ENCODE peak calls at places on chromosomes 7 and 10, in nine cellular contexts. S is Karpas-422, N is hepatocyte, O is GM23248, B is SK-N-SH, Y is HCT116, R is MM.1S, C is PC-9, Q is PC-3. A is an unnamed sample.
A peak's percentile ranks its signal among the peaks of the same experiment; 100 is the strongest.

GRCh38 chr10:88899886-88900285 is 19.8 kb downstream of the STAMBPL1 start:
- DNase-seq in S (no peak), N (no peak), O (no peak), B (no peak), Y (no peak), R (no peak), C (no peak), Q (no peak), A (no peak)

GRCh38 chr10:55203319-55203718 is 402.3 kb upstream of the PCDH15 start:
- DNase-seq in S (no peak), N (no peak), O (peak; percentile 8), B (no peak), Y (no peak), R (peak; percentile 30), C (no peak), Q (peak; percentile 13), A (no peak)

GRCh38 chr10:124557648-124558338 is 96.2 kb downstream of the LHPP start:
- DNase-seq in S (no peak), N (no peak), O (no peak), B (no peak), Y (no peak), R (no peak), C (no peak), Q (no peak), A (no peak)

GRCh38 chr7:44161371-44161770 is 20.2 kb upstream of the MYL7 start:
- DNase-seq in S (no peak), N (no peak), O (no peak), B (no peak), Y (no peak), R (no peak), C (no peak), Q (no peak), A (no peak)

GRCh38 chr10:115818015-115818414 is 455.0 kb downstream of the GFRA1 start:
- DNase-seq in S (no peak), N (peak; percentile 32), O (peak; percentile 64), B (no peak), Y (no peak), R (peak; percentile 70), C (no peak), Q (no peak), A (no peak)

GRCh38 chr10:43965033-43965917 is 316.6 kb upstream of the ZNF32 start:
- DNase-seq in S (peak; percentile 98), N (no peak), O (peak; percentile 36), B (no peak), Y (no peak), R (peak; percentile 6), C (no peak), Q (no peak), A (peak; percentile 67)

GRCh38 chr10:19809481-19809880 is 6.8 kb upstream of the PLXDC2 start:
- DNase-seq in S (no peak), N (no peak), O (no peak), B (no peak), Y (no peak), R (no peak), C (no peak), Q (no peak), A (no peak)

GRCh38 chr7:117706191-117706590 is 167.1 kb downstream of the CTTNBP2 start:
- DNase-seq in S (no peak), N (no peak), O (no peak), B (no peak), Y (no peak), R (peak; percentile 44), C (no peak), Q (no peak), A (no peak)

GRCh38 chr7:90587766-90588165 is 8.4 kb upstream of the CDK14 start:
- DNase-seq in S (no peak), N (no peak), O (no peak), B (no peak), Y (no peak), R (no peak), C (no peak), Q (no peak), A (no peak)

GRCh38 chr7:78020131-78020873 is 221.7 kb downstream of the PHTF2 start:
- DNase-seq in S (peak; percentile 84), N (peak; percentile 85), O (peak; percentile 92), B (peak; percentile 83), Y (peak; percentile 45), R (peak; percentile 23), C (peak; percentile 52), Q (peak; percentile 76), A (peak; percentile 58)

GRCh38 chr7:55162476-55162875 is 143.7 kb downstream of the EGFR start:
- DNase-seq in S (no peak), N (no peak), O (no peak), B (no peak), Y (no peak), R (no peak), C (no peak), Q (no peak), A (no peak)

GRCh38 chr10:120503695-120504094 is 46.7 kb downstream of the PLPP4 start:
- DNase-seq in S (no peak), N (peak; percentile 12), O (no peak), B (peak; percentile 37), Y (no peak), R (no peak), C (no peak), Q (peak; percentile 28), A (no peak)

GRCh38 chr10:22997102-22997501 is 69.2 kb downstream of the ARMC3 start:
- DNase-seq in S (no peak), N (no peak), O (peak; percentile 43), B (peak; percentile 24), Y (peak; percentile 19), R (no peak), C (peak; percentile 37), Q (no peak), A (no peak)

GRCh38 chr7:54615545-54615944 is 73.4 kb downstream of the VSTM2A start:
- DNase-seq in S (no peak), N (no peak), O (no peak), B (no peak), Y (no peak), R (no peak), C (no peak), Q (peak; percentile 15), A (no peak)

GRCh38 chr10:68423522-68423921 is 16.4 kb upstream of the RUFY2 start:
- DNase-seq in S (no peak), N (no peak), O (no peak), B (no peak), Y (no peak), R (no peak), C (no peak), Q (no peak), A (no peak)

GRCh38 chr7:91344911-91345310 is 80.7 kb downstream of the FZD1 start:
- DNase-seq in S (peak; percentile 95), N (no peak), O (no peak), B (no peak), Y (no peak), R (no peak), C (no peak), Q (no peak), A (peak; percentile 6)

GRCh38 chr7:6284055-6284400 is 11.6 kb upstream of the CYTH3 start:
- DNase-seq in S (peak; percentile 9), N (no peak), O (peak; percentile 67), B (no peak), Y (no peak), R (no peak), C (peak; percentile 59), Q (peak; percentile 86), A (no peak)
- H3K27ac ChIP-seq in S (no peak overlapping the region), N (no peak overlapping the region), O (peak overlapping the region; percentile 100), B (no peak overlapping the region), Y (peak overlapping the region; percentile 76), R (no peak overlapping the region), C (peak overlapping the region; percentile 100), Q (peak overlapping the region; percentile 100), A (no peak overlapping the region)

GRCh38 chr7:131898418-131898817 is 342.0 kb upstream of the PODXL start:
- DNase-seq in S (no peak), N (no peak), O (peak; percentile 66), B (no peak), Y (no peak), R (no peak), C (no peak), Q (peak; percentile 15), A (no peak)
- H3K9me2 ChIP-seq in S (no peaks in the 10 kb centered on the region), N (no peaks in the 10 kb centered on the region), O (no peaks in the 10 kb centered on the region), B (no peaks in the 10 kb centered on the region), Y (no peaks in the 10 kb centered on the region), R (no peaks in the 10 kb centered on the region), C (no peaks in the 10 kb centered on the region), Q (no peaks in the 10 kb centered on the region), A (no peaks in the 10 kb centered on the region)

GRCh38 chr7:154674191-154674590 is 328.7 kb downstream of the PAXIP1 start:
- DNase-seq in S (no peak), N (no peak), O (no peak), B (no peak), Y (no peak), R (no peak), C (no peak), Q (no peak), A (no peak)

GRCh38 chr7:154675560-154675959 is 327.4 kb downstream of the PAXIP1 start:
- DNase-seq in S (no peak), N (no peak), O (no peak), B (no peak), Y (no peak), R (peak; percentile 4), C (no peak), Q (no peak), A (no peak)

GRCh38 chr7:154676422-154677073 is 326.4 kb downstream of the PAXIP1 start:
- DNase-seq in S (no peak), N (peak; percentile 66), O (no peak), B (no peak), Y (no peak), R (peak; percentile 2), C (no peak), Q (no peak), A (no peak)

GRCh38 chr7:154679689-154680088 is 323.2 kb downstream of the PAXIP1 start:
- DNase-seq in S (no peak), N (no peak), O (no peak), B (no peak), Y (no peak), R (no peak), C (no peak), Q (no peak), A (no peak)

DNA sequence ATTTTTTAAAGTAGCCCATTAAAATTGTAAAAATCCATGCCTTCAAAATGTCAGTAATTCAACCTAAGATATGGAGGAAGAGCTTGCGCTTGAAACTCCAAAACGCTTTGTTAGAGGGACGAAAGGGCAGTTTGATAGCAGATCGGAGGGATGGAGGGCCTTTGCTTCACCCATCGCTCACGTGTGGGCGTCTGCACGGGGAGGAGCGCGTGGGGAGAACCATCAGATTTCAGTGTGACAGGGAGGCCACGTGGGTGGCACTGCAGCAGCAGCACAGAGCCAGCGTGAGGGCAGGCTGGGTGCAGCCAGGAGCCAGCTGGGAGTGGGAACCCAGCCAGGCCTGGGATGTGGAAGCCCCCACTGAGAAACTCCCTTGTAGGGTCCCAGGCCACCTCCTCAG is 325.5 kb downstream of the PAXIP1 start:
- DNase-seq in S (no peak), N (no peak), O (no peak), B (no peak), Y (no peak), R (peak; percentile 2), C (no peak), Q (no peak), A (no peak)
- H3K27ac ChIP-seq in S (no peak overlapping the region), N (no peak overlapping the region), O (no peak overlapping the region), B (no peak overlapping the region), Y (no peak overlapping the region), R (no peak overlapping the region), C (no peak overlapping the region), Q (no peak overlapping the region), A (no peak overlapping the region)

DNA sequence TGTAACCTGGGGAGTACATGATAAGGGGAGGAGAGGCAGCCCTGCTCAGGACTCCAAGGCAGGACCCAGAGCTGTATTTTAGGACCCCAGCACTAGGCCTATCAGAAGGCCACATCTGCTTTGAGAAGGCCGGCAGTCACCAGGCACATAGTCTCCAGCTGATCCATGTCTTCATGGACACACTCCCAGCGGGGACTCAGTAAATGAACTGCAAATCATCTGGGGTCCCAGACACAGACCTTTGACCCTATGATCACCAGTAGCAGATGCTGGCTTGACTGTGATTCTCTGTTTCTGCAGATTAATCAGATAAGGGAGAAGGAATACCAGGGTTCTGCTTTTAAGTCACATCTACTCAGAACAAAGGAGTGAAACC is 341.4 kb upstream of the PODXL start:
- DNase-seq in S (no peak), N (no peak), O (no peak), B (no peak), Y (no peak), R (no peak), C (no peak), Q (no peak), A (no peak)
- H3K9me2 ChIP-seq in S (no peaks in the 10 kb centered on the region), N (no peaks in the 10 kb centered on the region), O (no peaks in the 10 kb centered on the region), B (no peaks in the 10 kb centered on the region), Y (no peaks in the 10 kb centered on the region), R (no peaks in the 10 kb centered on the region), C (no peaks in the 10 kb centered on the region), Q (no peaks in the 10 kb centered on the region), A (no peaks in the 10 kb centered on the region)

A was measured in OCI-LY7.